ENCODE peak calls at places on chromosomes 2 and 18, in seven cellular contexts. C, S, R, B, A, K and J are unnamed samples.

GRCh38 chr2:70494283-70494886 is 59.2 kb downstream of the TGFA start:
- DNase-seq in K (no peak), S (no peak), C (no peak), A (no peak), B (no peak), R (no peak), J (no peak)

GRCh38 chr2:23497063-23497462 is 112.1 kb downstream of the KLHL29 start:
- DNase-seq in B (peak), A (no peak), R (no peak), S (no peak), C (no peak), K (no peak), J (no peak)

GRCh38 chr2:40431600-40431955 is 20.3 kb downstream of the SLC8A1 start:
- DNase-seq in C (no peak), K (no peak), B (peak), R (peak), A (peak), S (no peak), J (no peak)

GRCh38 chr18:45617284-45617683 is 2.0 kb downstream of the SLC14A2 start:
- DNase-seq in A (no peak), B (peak), S (no peak), K (no peak), R (peak), C (no peak), J (no peak)

GRCh38 chr2:15642334-15643208 is 50.9 kb downstream of the DDX1 start:
- DNase-seq in S (peak), C (no peak), K (no peak), B (no peak), R (no peak), A (no peak), J (peak)

GRCh38 chr2:227657204-227657845 is 9.3 kb upstream of the SCYGR5 start:
- DNase-seq in S (no peak), R (peak), C (no peak), B (peak), K (no peak), A (no peak), J (no peak)

GRCh38 chr18:10259934-10260333 is 194.5 kb upstream of the APCDD1 start:
- DNase-seq in A (no peak), R (no peak), B (peak), K (no peak), C (no peak), S (no peak), J (no peak)

GRCh38 chr2:3403587-3404334 is 24.3 kb downstream of the TRAPPC12 start:
- DNase-seq in A (no peak), K (no peak), C (no peak), R (no peak), B (no peak), S (no peak), J (no peak)

GRCh38 chr2:30135541-30135940 is 11.3 kb upstream of the YPEL5 start:
- DNase-seq in R (no peak), S (no peak), B (no peak), A (no peak), C (no peak), K (no peak), J (no peak)

GRCh38 chr2:70984576-70985282 is 6.3 kb downstream of the ANKRD53 start:
- DNase-seq in C (peak), B (peak), R (peak), A (peak), S (no peak), K (no peak), J (peak)

GRCh38 chr2:36404312-36404711 is 48.7 kb downstream of the CRIM1 start:
- DNase-seq in C (no peak), S (no peak), K (no peak), A (peak), B (no peak), R (peak), J (no peak)

GRCh38 chr2:177026253-177026652 is 186.3 kb upstream of the HNRNPA3 start:
- DNase-seq in R (no peak), S (no peak), K (no peak), B (no peak), C (no peak), A (no peak), J (no peak)

GRCh38 chr2:230723363-230723762 is 10.7 kb downstream of the CAB39 start:
- DNase-seq in K (no peak), B (no peak), R (no peak), A (no peak), C (no peak), S (no peak), J (peak)

GRCh38 chr2:56860991-56861390 is 677.2 kb downstream of the CCDC85A start:
- DNase-seq in B (no peak), R (no peak), A (no peak), K (no peak), S (no peak), C (no peak), J (no peak)

GRCh38 chr2:74226648-74227213 is 28.3 kb downstream of the MTHFD2 start:
- DNase-seq in R (no peak), S (no peak), B (no peak), K (no peak), A (no peak), C (no peak), J (no peak)

GRCh38 chr2:189129971-189130370 is 49.6 kb downstream of the COL5A2 start:
- DNase-seq in K (no peak), R (peak), B (peak), S (no peak), C (no peak), A (no peak), J (no peak)

GRCh38 chr2:221189431-221189830 is 382.7 kb downstream of the EPHA4 start:
- DNase-seq in B (no peak), R (no peak), C (peak), S (no peak), A (no peak), K (peak), J (peak)

GRCh38 chr18:78622251-78622953 is 357.2 kb upstream of the SALL3 start:
- DNase-seq in R (no peak), K (no peak), A (no peak), B (no peak), S (no peak), C (no peak), J (no peak)

GRCh38 chr2:18932864-18933263 is 343.5 kb upstream of the NT5C1B start:
- DNase-seq in B (peak), K (no peak), S (no peak), C (no peak), A (no peak), R (no peak), J (no peak)

GRCh38 chr2:202064206-202064880 is 8.7 kb upstream of the KIAA2012 start:
- DNase-seq in R (peak), C (peak), S (peak), A (no peak), B (peak), K (no peak), J (peak)

GRCh38 chr2:20485612-20485926 is 38.7 kb downstream of the RHOB start:
- DNase-seq in B (no peak), C (no peak), A (no peak), R (no peak), K (no peak), S (no peak), J (no peak)
- H2AK5ac ChIP-seq in B (no peak), C (no peak), A (peak), R (peak), K (no peak), S (no peak), J (no peak)

DNA sequence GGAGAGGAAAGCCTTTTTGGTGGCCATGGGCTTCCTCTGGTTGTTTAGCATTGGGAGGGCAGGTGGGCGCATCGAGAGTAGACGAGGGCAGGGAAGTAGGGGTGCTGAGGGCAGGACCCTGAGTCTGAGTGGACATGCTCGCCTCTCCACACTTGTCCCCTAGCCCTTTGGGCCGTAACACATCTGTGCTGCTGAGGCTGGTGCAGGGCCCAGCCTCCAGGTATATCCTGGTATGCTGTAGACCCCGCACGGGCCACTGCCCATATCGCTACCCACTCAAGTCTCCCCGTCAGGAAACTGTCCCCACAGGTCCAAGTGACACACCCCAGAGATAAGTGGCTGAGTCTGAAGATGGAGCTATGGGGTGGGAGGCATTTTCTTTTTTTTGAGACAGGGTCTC is 13.7 kb upstream of the CCDC74B start:
- DNase-seq in C (no peak), K (no peak), R (no peak), B (no peak), A (no peak), S (no peak), J (no peak)
- H3K18ac ChIP-seq in C (no peak), K (no peak), R (no peak), B (no peak), A (no peak), S (no peak), J (no peak)

GRCh38 chr2:54088719-54089118 is 26.7 kb upstream of the ACYP2 start:
- DNase-seq in A (no peak), B (no peak), C (no peak), S (no peak), K (no peak), R (no peak), J (peak)

GRCh38 chr2:54088191-54088634 is 27.2 kb upstream of the ACYP2 start:
- DNase-seq in K (no peak), C (no peak), A (no peak), B (peak), S (no peak), R (peak), J (peak)

GRCh38 chr2:54097124-54097523 is 18.3 kb upstream of the ACYP2 start:
- DNase-seq in R (no peak), A (no peak), S (no peak), B (no peak), C (no peak), K (no peak), J (no peak)

GRCh38 chr2:54090521-54091117 is 24.8 kb upstream of the ACYP2 start:
- DNase-seq in K (no peak), R (no peak), B (no peak), C (no peak), S (no peak), A (no peak), J (no peak)

GRCh38 chr2:54092940-54093339 is 22.5 kb upstream of the ACYP2 start:
- DNase-seq in A (no peak), S (no peak), B (no peak), C (no peak), R (no peak), K (no peak), J (peak)
- H2AK5ac ChIP-seq in A (no peak), S (no peak), B (no peak), C (no peak), R (no peak), K (no peak), J (no peak)

GRCh38 chr2:38966678-38967077 is 77.0 kb downstream of the ARHGEF33 start:
- DNase-seq in B (no peak), R (no peak), S (no peak), K (no peak), A (no peak), C (no peak), J (no peak)

GRCh38 chr2:38968021-38968420 is 78.3 kb downstream of the ARHGEF33 start:
- DNase-seq in R (no peak), B (no peak), C (no peak), K (no peak), A (peak), S (no peak), J (no peak)

GRCh38 chr2:38975009-38975408 is 85.3 kb downstream of the ARHGEF33 start:
- DNase-seq in R (no peak), K (no peak), B (no peak), C (no peak), S (no peak), A (no peak), J (no peak)

GRCh38 chr2:38973266-38973665 is 83.6 kb downstream of the ARHGEF33 start:
- DNase-seq in C (no peak), S (no peak), B (no peak), A (no peak), R (no peak), K (no peak), J (no peak)

GRCh38 chr2:38971377-38971776 is 81.7 kb downstream of the ARHGEF33 start:
- DNase-seq in A (no peak), R (no peak), K (no peak), C (no peak), B (no peak), S (no peak), J (no peak)
- H3K18ac ChIP-seq in A (no peak), R (no peak), K (no peak), C (no peak), B (no peak), S (no peak), J (no peak)

DNA sequence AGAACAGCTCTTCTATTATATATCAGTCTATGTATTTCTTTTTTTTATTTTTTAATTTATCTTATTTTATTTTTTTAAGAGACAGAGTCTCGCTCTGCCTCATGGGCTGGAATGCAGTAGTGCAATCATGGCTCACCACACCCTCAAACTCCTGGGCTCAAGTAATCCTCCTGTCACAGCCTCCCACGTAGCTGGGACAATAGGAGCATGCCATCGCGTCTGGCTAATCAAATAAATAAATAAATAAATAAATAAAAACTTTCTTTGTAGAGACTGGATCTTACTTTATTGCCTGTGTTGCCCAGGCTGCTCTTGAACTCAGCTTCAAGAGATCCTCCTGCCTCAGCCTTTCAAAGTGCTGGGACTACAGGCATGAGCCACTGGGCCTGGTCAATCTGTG is 117.0 kb downstream of the RBMS1 start:
- DNase-seq in C (no peak), S (no peak), A (no peak), R (peak), K (no peak), B (peak), J (peak)
- H2AK5ac ChIP-seq in C (no peak), S (no peak), A (no peak), R (no peak), K (peak), B (peak), J (no peak)

GRCh38 chr2:231920795-231921194 is 5.4 kb downstream of the NPPC start:
- DNase-seq in R (no peak), A (no peak), C (no peak), K (no peak), S (no peak), B (no peak), J (no peak)

GRCh38 chr2:231918501-231919330 is 7.5 kb downstream of the NPPC start:
- DNase-seq in S (no peak), A (no peak), C (no peak), R (no peak), K (no peak), B (no peak), J (no peak)

GRCh38 chr2:231919341-231920035 is 6.7 kb downstream of the NPPC start:
- DNase-seq in S (no peak), R (no peak), C (no peak), K (no peak), A (no peak), B (no peak), J (no peak)

GRCh38 chr2:231922311-231922710 is 3.9 kb downstream of the NPPC start:
- DNase-seq in R (no peak), A (no peak), B (no peak), K (no peak), C (no peak), S (no peak), J (no peak)

GRCh38 chr2:231920366-231920765 is 5.8 kb downstream of the NPPC start:
- DNase-seq in B (no peak), C (no peak), A (no peak), S (no peak), R (no peak), K (no peak), J (no peak)
- H3K18ac ChIP-seq in B (no peak), C (no peak), A (no peak), S (no peak), R (no peak), K (no peak), J (no peak)

GRCh38 chr2:2044658-2045057 is 286.4 kb downstream of the MYT1L start:
- DNase-seq in A (no peak), R (no peak), S (no peak), B (no peak), K (no peak), C (no peak), J (no peak)
- H2AK5ac ChIP-seq in A (no peak), R (no peak), S (no peak), B (no peak), K (no peak), C (no peak), J (no peak)

DNA sequence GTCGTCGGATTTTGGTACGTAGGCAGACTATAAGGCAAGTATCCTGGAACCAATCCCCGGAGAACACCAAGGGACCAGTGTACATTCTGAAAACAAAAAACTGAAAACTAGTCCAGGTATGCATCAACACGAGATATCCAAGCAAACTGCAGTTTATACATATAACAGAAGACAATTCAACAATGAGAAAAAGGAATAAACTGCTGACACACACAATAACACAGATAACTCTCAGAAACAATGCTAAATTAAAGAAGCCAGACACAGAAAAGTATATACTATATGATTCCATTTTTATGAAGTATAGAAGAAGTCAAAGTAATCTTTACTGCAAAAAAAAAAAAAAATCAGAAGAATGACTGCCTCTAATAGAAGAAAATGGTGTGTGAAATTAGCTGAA is 5.9 kb downstream of the ROCK2 start:
- DNase-seq in C (no peak), S (no peak), A (no peak), K (no peak), R (no peak), B (no peak), J (no peak)
- H3K18ac ChIP-seq in C (no peak), S (no peak), A (no peak), K (no peak), R (no peak), B (no peak), J (no peak)

GRCh38 chr2:239035361-239035814 is 187.5 kb downstream of the TWIST2 start:
- DNase-seq in S (peak), A (no peak), B (no peak), C (peak), R (peak), K (no peak), J (peak)

GRCh38 chr2:239038773-239039478 is 191.0 kb downstream of the TWIST2 start:
- DNase-seq in B (no peak), A (no peak), C (no peak), K (no peak), S (no peak), R (no peak), J (no peak)

GRCh38 chr2:239037559-239037910 is 189.7 kb downstream of the TWIST2 start:
- DNase-seq in A (no peak), R (no peak), K (no peak), C (no peak), B (no peak), S (no peak), J (no peak)

GRCh38 chr2:239035997-239036731 is 188.3 kb downstream of the TWIST2 start:
- DNase-seq in C (peak), A (no peak), B (no peak), S (no peak), R (no peak), K (no peak), J (peak)

DNA sequence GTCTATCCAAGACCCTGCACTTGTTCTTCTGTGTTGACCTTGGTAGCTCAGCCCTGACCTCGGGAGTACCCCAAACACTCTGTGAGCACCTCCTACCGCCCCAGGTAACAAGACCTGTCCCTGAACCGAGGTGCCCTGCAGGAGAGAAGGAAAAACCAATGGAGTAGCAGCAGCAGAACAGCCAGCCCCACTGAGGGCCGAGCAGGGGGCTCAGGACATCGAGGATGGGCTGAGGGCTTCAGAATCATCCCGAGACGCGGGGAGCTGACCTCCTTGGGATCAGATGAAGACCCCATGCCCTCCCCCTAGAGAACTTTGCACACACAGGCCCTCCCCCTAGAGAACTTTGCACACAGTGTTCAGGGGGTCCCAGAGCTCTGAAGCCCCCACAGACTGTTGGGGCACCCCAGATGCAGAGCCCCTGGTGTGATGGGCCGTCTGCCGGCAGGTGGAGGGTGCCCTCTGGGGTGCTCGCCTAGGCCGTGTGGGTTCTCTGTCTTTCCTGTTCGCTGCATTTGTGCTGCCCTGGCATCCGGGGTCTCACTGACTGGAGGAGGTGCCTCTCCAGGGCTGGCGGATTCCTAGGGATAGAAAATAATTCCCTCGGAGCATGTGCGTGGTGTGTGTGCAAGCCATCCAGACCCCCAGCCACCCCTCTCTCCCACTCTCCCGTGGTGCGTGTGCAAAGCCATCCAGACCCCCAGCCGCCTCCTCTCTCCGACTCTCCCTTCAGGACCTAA is 189.1 kb downstream of the TWIST2 start:
- DNase-seq in R (no peak), C (no peak), S (no peak), B (no peak), A (no peak), K (no peak), J (no peak)
- H2AK5ac ChIP-seq in R (no peak), C (no peak), S (peak), B (no peak), A (no peak), K (no peak), J (no peak)